ENCODE peak calls at places on chromosome 10, in seven cellular contexts. One of them, this sample, is unnamed.

GRCh38 chr10:4812952-4813351 is 13.1 kb upstream of the AKR1E2 start:
- DNase-seq in CD8-positive, alpha-beta T cell: no peak
- DNase-seq in NCI-H460: peak
- DNase-seq in esophagus muscularis mucosa: no peak
- DNase-seq in NCI-H82: no peak
- DNase-seq in NCI-H345: no peak
- DNase-seq in dermis microvascular lymphatic vessel endothelial cell: peak
- DNase-seq in this sample: no peak

GRCh38 chr10:35487336-35488034 is 117.7 kb upstream of the GJD4 start:
- DNase-seq in esophagus muscularis mucosa: no peak
- DNase-seq in NCI-H345: no peak
- DNase-seq in dermis microvascular lymphatic vessel endothelial cell: no peak
- DNase-seq in NCI-H460: no peak
- DNase-seq in NCI-H82: no peak
- DNase-seq in CD8-positive, alpha-beta T cell: no peak
- DNase-seq in this sample: no peak

GRCh38 chr10:79130846-79131245 is 62.1 kb downstream of the ZMIZ1 start:
- DNase-seq in NCI-H460: no peak
- DNase-seq in NCI-H82: no peak
- DNase-seq in dermis microvascular lymphatic vessel endothelial cell: no peak
- DNase-seq in esophagus muscularis mucosa: no peak
- DNase-seq in CD8-positive, alpha-beta T cell: no peak
- DNase-seq in NCI-H345: no peak
- DNase-seq in this sample: no peak

GRCh38 chr10:128722947-128723346 is 596.7 kb upstream of the MKI67 start:
- DNase-seq in esophagus muscularis mucosa: no peak
- DNase-seq in NCI-H345: no peak
- DNase-seq in dermis microvascular lymphatic vessel endothelial cell: no peak
- DNase-seq in NCI-H82: no peak
- DNase-seq in CD8-positive, alpha-beta T cell: no peak
- DNase-seq in NCI-H460: no peak
- DNase-seq in this sample: no peak

GRCh38 chr10:21314906-21315305 is 210.6 kb downstream of the SKIDA1 start:
- DNase-seq in NCI-H345: no peak
- DNase-seq in esophagus muscularis mucosa: no peak
- DNase-seq in NCI-H460: no peak
- DNase-seq in NCI-H82: no peak
- DNase-seq in CD8-positive, alpha-beta T cell: no peak
- DNase-seq in dermis microvascular lymphatic vessel endothelial cell: no peak
- DNase-seq in this sample: no peak

GRCh38 chr10:37948210-37948609 is 28.2 kb downstream of the ZNF25 start:
- DNase-seq in NCI-H345: no peak
- DNase-seq in NCI-H460: no peak
- DNase-seq in esophagus muscularis mucosa: no peak
- DNase-seq in NCI-H82: no peak
- DNase-seq in dermis microvascular lymphatic vessel endothelial cell: no peak
- DNase-seq in CD8-positive, alpha-beta T cell: no peak
- DNase-seq in this sample: no peak

GRCh38 chr10:34449836-34450235 is 365.3 kb downstream of the PARD3 start:
- DNase-seq in NCI-H460: no peak
- DNase-seq in NCI-H82: no peak
- DNase-seq in NCI-H345: no peak
- DNase-seq in CD8-positive, alpha-beta T cell: no peak
- DNase-seq in esophagus muscularis mucosa: no peak
- DNase-seq in dermis microvascular lymphatic vessel endothelial cell: no peak
- DNase-seq in this sample: no peak

GRCh38 chr10:37972396-37972795 is 4.1 kb downstream of the ZNF25 start:
- DNase-seq in NCI-H82: no peak
- DNase-seq in CD8-positive, alpha-beta T cell: no peak
- DNase-seq in NCI-H460: no peak
- DNase-seq in esophagus muscularis mucosa: no peak
- DNase-seq in NCI-H345: no peak
- DNase-seq in dermis microvascular lymphatic vessel endothelial cell: no peak
- DNase-seq in this sample: no peak

GRCh38 chr10:59808896-59809643 is 55.8 kb upstream of the MRLN start:
- DNase-seq in dermis microvascular lymphatic vessel endothelial cell: peak
- DNase-seq in esophagus muscularis mucosa: no peak
- DNase-seq in NCI-H82: peak
- DNase-seq in NCI-H345: peak
- DNase-seq in NCI-H460: peak
- DNase-seq in CD8-positive, alpha-beta T cell: peak
- DNase-seq in this sample: no peak

GRCh38 chr10:5071411-5072198 is 22.6 kb upstream of the AKR1C3 start:
- DNase-seq in esophagus muscularis mucosa: no peak
- DNase-seq in NCI-H82: peak
- DNase-seq in CD8-positive, alpha-beta T cell: no peak
- DNase-seq in NCI-H460: peak
- DNase-seq in dermis microvascular lymphatic vessel endothelial cell: peak
- DNase-seq in NCI-H345: peak
- DNase-seq in this sample: peak

GRCh38 chr10:97701438-97702064 is 12.0 kb upstream of the MARVELD1 start:
- DNase-seq in dermis microvascular lymphatic vessel endothelial cell: peak
- DNase-seq in NCI-H460: peak
- DNase-seq in NCI-H82: peak
- DNase-seq in NCI-H345: peak
- DNase-seq in CD8-positive, alpha-beta T cell: no peak
- DNase-seq in esophagus muscularis mucosa: no peak
- DNase-seq in this sample: peak

GRCh38 chr10:44253769-44254462 is 131.0 kb downstream of the CXCL12 start:
- DNase-seq in NCI-H82: no peak
- DNase-seq in esophagus muscularis mucosa: peak
- DNase-seq in CD8-positive, alpha-beta T cell: no peak
- DNase-seq in dermis microvascular lymphatic vessel endothelial cell: peak
- DNase-seq in NCI-H460: no peak
- DNase-seq in NCI-H345: no peak
- DNase-seq in this sample: no peak

GRCh38 chr10:75211007-75211735 is 575 bp downstream of the VDAC2 start:
- DNase-seq in dermis microvascular lymphatic vessel endothelial cell: peak
- DNase-seq in esophagus muscularis mucosa: no peak
- DNase-seq in NCI-H345: no peak
- DNase-seq in NCI-H82: peak
- DNase-seq in NCI-H460: peak
- DNase-seq in CD8-positive, alpha-beta T cell: no peak
- DNase-seq in this sample: no peak

GRCh38 chr10:132735923-132736391 is 50.0 kb downstream of the NKX6-2 start:
- DNase-seq in CD8-positive, alpha-beta T cell: no peak
- DNase-seq in esophagus muscularis mucosa: no peak
- DNase-seq in dermis microvascular lymphatic vessel endothelial cell: no peak
- DNase-seq in NCI-H460: no peak
- DNase-seq in NCI-H82: no peak
- DNase-seq in NCI-H345: no peak
- DNase-seq in this sample: no peak

GRCh38 chr10:116269612-116270011 is 3.4 kb downstream of the GFRA1 start:
- DNase-seq in CD8-positive, alpha-beta T cell: no peak
- DNase-seq in NCI-H460: no peak
- DNase-seq in esophagus muscularis mucosa: peak
- DNase-seq in NCI-H345: no peak
- DNase-seq in NCI-H82: no peak
- DNase-seq in dermis microvascular lymphatic vessel endothelial cell: no peak
- DNase-seq in this sample: no peak

GRCh38 chr10:112347709-112348671 is 25.9 kb upstream of the ACSL5 start:
- DNase-seq in dermis microvascular lymphatic vessel endothelial cell: no peak
- DNase-seq in CD8-positive, alpha-beta T cell: no peak
- DNase-seq in NCI-H82: no peak
- DNase-seq in esophagus muscularis mucosa: no peak
- DNase-seq in NCI-H345: no peak
- DNase-seq in NCI-H460: no peak
- DNase-seq in this sample: no peak

This sample was measured in NCI-H1105.